ENCODE peak calls at places on chromosomes 2 and 18, in six cellular contexts. V is GM12878, O is HCT116, W is K562, Y is H1, Q is HepG2. E is an unnamed sample. For H3K27me3, the result is how much of the 10 kb centered on the place peaks cover.

GRCh38 chr2:130933501-130933900 is 96.8 kb downstream of the ARHGEF4 start:
- DNase-seq in V (no peak), O (no peak), W (no peak), Y (no peak), Q (no peak), E (no peak)

GRCh38 chr18:24071779-24072178 is 57.2 kb downstream of the TTC39C start:
- DNase-seq in V (no peak), O (no peak), W (no peak), Y (no peak), Q (peak), E (no peak)

GRCh38 chr2:55150834-55151233 is 81.3 kb downstream of the CLHC1 start:
- DNase-seq in V (no peak), O (no peak), W (no peak), Y (no peak), Q (no peak), E (no peak)

GRCh38 chr2:114821055-114821454 is 378.6 kb downstream of the DPP10 start:
- DNase-seq in V (no peak), O (no peak), W (no peak), Y (no peak), Q (no peak), E (peak)

GRCh38 chr2:23589739-23590138 is 204.8 kb downstream of the KLHL29 start:
- DNase-seq in V (no peak), O (no peak), W (no peak), Y (no peak), Q (no peak), E (no peak)

GRCh38 chr2:10559101-10559500 is 111.0 kb upstream of the ODC1 start:
- DNase-seq in V (no peak), O (no peak), W (no peak), Y (no peak), Q (no peak), E (no peak)

GRCh38 chr2:136844546-136844945 is 79.2 kb downstream of the THSD7B start:
- DNase-seq in V (no peak), O (no peak), W (no peak), Y (no peak), Q (no peak), E (no peak)

GRCh38 chr18:78767648-78768071 is 212.0 kb upstream of the SALL3 start:
- DNase-seq in V (no peak), O (no peak), W (no peak), Y (no peak), Q (no peak), E (no peak)

DNA sequence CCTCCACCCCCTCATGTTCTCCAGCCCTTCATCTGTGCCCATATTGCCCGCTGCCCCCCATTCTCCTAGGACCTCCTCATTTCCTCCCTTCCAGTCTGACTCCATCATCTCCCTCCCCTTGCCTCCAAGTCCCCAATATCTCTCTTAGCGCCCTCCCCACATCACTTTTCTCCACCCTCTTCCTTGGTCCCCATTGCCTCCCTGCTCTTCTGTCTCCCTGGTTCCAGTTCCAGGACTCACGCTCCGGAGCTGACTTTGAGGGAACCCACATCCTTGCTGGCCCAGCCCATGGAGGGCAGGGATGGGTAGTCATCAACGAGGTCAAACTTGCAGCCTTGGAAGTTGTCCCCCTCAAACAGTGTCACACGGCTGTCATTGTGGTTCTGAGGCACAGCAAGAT is 2.6 kb downstream of the CRYBA2 start:
- DNase-seq in V (no peak), O (no peak), W (no peak), Y (no peak), Q (no peak), E (no peak)
- H3K27me3 ChIP-seq in V (under half), O (under half), W (under half), Y (half or more), Q (under half), E (half or more)

GRCh38 chr2:20693317-20693716 is 26.4 kb downstream of the GDF7 start:
- DNase-seq in V (no peak), O (no peak), W (no peak), Y (no peak), Q (no peak), E (no peak)

GRCh38 chr2:20704886-20705285 is 37.9 kb downstream of the GDF7 start:
- DNase-seq in V (no peak), O (no peak), W (no peak), Y (no peak), Q (no peak), E (no peak)

GRCh38 chr2:20702563-20702962 is 35.6 kb downstream of the GDF7 start:
- DNase-seq in V (no peak), O (no peak), W (no peak), Y (no peak), Q (no peak), E (no peak)

GRCh38 chr2:20697322-20697934 is 30.5 kb downstream of the GDF7 start:
- DNase-seq in V (no peak), O (no peak), W (no peak), Y (no peak), Q (no peak), E (no peak)

GRCh38 chr2:20698916-20699613 is 32.1 kb downstream of the GDF7 start:
- DNase-seq in V (no peak), O (no peak), W (no peak), Y (no peak), Q (no peak), E (no peak)
- TF ChIP-seq ZNF274 in V (no peak), O (no peak), W (no peak), Y (no peak), Q (no peak), E (no peak)

GRCh38 chr2:147095376-147095775 is 749.5 kb upstream of the ACVR2A start:
- DNase-seq in V (no peak), O (no peak), W (no peak), Y (no peak), Q (no peak), E (no peak)
- H3K27me3 ChIP-seq in V (under half), O (under half), W (under half), Y (under half), Q (under half), E (under half)

DNA sequence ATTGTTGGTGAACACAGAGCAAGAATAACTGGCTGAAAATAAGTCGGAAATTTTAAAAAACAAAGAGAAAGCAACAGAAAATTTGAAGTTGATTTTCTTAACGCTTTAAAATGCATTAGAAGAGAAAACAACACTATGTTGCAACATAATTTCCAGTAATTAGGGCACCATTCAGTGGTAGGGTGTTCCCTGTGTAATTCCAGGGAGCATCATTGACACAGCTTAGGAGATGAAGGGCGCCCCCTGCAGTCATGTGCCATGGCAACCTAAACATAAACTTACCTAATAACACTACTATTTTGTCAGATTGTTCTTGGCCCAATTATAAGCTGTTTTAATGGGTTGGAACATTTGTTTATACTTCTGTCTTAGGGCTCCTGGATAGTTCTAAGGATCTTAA is 99.6 kb downstream of the DTNA start:
- DNase-seq in V (no peak), O (peak), W (no peak), Y (peak), Q (peak), E (peak)
- TF ChIP-seq ZNF274 in V (no peak), O (no peak), W (no peak), Y (no peak), Q (no peak), E (no peak)

DNA sequence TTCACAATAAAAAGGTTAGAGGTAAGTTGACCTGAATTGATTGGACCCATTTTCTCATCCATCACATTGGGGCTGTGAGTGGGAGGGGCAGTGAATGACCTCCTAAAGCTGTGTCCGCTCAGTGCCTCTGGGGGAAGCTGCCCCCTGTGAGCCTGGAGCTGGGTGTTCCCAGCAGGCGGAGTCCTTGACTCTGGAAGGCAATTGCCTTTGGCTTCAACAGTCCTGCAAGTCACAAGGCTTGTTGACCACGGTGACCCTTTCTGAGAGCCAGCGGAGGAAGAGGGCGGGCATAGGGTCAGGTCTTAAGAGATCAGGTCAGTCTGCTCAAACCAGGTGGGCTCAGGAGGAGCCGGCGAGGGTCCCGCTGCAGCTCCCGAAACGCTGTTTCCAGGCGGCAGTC is 1.1 kb upstream of the CIDEA start:
- DNase-seq in V (no peak), O (no peak), W (no peak), Y (no peak), Q (no peak), E (no peak)
- H3K27me3 ChIP-seq in V (under half), O (under half), W (half or more), Y (half or more), Q (under half), E (under half)